ENCODE peak calls at places on chromosomes 1 and 21, in four cellular contexts. T is K562, C is H1, L is HepG2. K is an unnamed sample.

GRCh38 chr21:39867198-39867650 is at the start of gene PCP4:
- DNase-seq in T (peak; percentile 74), C (peak; percentile 78), L (peak; percentile 7), K (no peak)

GRCh38 chr1:153977250-153978240 is at the start of gene JTB:
- DNase-seq in T (peak; percentile 83), C (no peak), L (peak; percentile 83), K (no peak)

GRCh38 chr1:215669806-215670485 is 102.8 kb downstream of the KCTD3 start:
- DNase-seq in T (no peak), C (no peak), L (no peak), K (no peak)

GRCh38 chr1:223429313-223429731 is 36.1 kb downstream of the CCDC185 start:
- DNase-seq in T (no peak), C (no peak), L (no peak), K (no peak)

GRCh38 chr1:237098517-237098916 is 56.5 kb downstream of the RYR2 start:
- DNase-seq in T (no peak), C (no peak), L (no peak), K (no peak)

GRCh38 chr1:70754711-70755110 is 292.9 kb downstream of the PTGER3 start:
- DNase-seq in T (peak; percentile 15), C (no peak), L (no peak), K (no peak)

GRCh38 chr1:41880951-41881885 is 37.5 kb downstream of the HIVEP3 start:
- DNase-seq in T (no peak), C (no peak), L (no peak), K (no peak)

GRCh38 chr1:119799599-119800177 is 11.6 kb downstream of the REG4 start:
- DNase-seq in T (no peak), C (no peak), L (no peak), K (no peak)

GRCh38 chr1:221801773-221802516 is 60.1 kb upstream of the DUSP10 start:
- DNase-seq in T (no peak), C (no peak), L (no peak), K (no peak)

GRCh38 chr1:108533351-108534083 is 26.4 kb upstream of the EEIG2 start:
- DNase-seq in T (peak; percentile 89), C (no peak), L (no peak), K (peak; percentile 40)
- TF ChIP-seq CBX5 in T (no peak), C (no peak), L (no peak), K (no peak)

DNA sequence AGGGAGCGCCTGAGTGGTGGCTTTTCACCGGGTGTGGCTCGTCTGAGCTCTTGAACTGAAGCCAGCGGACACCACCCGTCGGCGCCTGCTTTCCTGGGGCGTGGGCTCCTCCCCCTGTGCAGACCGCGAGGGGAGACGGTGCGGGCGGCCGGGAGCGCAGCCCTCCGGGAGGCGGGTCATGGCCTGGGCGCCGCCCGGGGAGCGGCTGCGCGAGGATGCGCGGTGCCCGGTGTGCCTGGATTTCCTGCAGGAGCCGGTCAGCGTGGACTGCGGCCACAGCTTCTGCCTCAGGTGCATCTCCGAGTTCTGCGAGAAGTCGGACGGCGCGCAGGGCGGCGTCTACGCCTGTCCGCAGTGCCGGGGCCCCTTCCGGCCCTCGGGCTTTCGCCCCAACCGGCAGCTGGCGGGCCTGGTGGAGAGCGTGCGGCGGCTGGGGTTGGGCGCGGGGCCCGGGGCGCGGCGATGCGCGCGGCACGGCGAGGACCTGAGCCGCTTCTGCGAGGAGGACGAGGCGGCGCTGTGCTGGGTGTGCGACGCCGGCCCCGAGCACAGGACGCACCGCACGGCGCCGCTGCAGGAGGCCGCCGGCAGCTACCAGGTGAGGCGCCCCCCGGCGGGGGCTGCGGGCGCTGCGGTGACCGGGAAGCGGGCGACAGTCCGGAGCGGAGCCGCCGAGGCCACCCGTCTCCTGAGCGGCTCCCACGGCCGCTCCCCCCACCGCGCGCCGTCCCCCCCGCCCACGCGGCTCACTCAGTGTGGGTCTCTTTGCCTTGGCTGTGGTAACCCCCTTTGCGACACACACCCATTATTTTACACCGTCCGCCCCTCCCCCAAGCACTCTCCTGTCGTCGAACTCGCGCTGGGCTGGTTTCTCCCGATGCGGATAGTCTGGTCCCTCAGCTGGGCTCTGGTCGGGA is at the start of gene TRIM58:
- DNase-seq in T (peak; percentile 92), C (no peak), L (no peak), K (no peak)
- TF ChIP-seq CBX5 in T (peak; percentile 20), C (no peak), L (no peak), K (no peak)

GRCh38 chr1:113014508-113014907 is 58.5 kb upstream of the LRIG2 start:
- DNase-seq in T (no peak), C (no peak), L (no peak), K (no peak)

GRCh38 chr1:113021430-113022085 is 51.4 kb upstream of the LRIG2 start:
- DNase-seq in T (no peak), C (no peak), L (peak; percentile 74), K (no peak)

GRCh38 chr1:113013823-113014222 is 57.8 kb upstream of the SLC16A1 start:
- DNase-seq in T (no peak), C (no peak), L (no peak), K (no peak)

DNA sequence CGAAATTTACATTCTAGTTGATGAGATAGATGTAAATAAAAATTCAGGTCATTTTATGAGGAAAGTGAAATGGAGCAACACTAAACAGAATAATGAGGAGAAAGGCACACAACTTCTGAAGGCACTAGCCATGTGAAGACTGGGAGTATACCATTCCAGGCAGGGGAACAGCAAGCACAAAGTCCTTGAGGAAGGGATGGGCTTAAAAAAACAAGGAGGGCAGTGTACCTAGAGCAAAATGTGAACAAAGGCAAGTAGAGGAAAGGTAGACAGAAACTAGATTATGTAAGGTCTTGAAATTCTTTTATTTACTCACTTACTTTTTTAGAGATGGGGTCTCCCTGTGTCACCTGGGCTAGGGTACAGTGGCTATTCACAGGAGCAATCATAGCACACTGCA is 54.1 kb upstream of the LRIG2 start:
- DNase-seq in T (no peak), C (no peak), L (peak; percentile 19), K (no peak)
- TF ChIP-seq CBX5 in T (no peak), C (no peak), L (no peak), K (no peak)

DNA sequence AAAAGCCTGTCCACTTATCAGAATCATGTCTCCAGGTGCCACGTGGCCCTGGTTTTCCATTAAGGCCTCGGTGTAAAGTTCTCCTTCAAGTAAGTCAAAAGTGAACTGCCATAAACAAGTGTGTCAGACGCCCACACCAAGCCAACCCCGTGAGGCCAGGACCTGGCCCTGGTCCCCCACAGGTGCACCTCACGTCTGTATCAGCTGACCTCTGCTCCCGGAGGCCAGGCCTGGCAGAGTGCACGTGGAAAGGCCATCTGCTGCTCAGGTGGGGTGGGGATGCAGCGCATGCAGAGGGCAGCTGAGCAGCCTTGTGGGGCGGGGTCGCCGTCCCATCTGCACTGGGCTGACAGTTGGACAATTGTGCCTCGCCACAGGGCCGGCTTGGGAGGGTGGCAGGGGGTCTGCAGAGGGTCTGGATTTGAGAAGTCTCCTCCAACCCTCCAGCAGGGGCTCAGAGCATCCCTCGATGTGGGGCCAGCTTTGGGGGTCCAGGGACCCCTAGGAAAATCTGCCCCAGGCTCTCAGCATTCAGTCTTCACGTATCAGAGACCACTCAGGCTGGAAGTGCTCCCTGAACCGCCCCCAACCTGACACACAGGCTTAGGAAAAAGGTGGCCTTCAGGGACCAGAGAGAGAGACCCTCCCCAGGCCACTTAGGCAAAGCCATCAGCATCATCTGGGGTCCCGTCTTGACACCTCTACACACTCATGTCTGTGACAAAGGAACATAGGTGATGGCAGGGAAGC is 3.0 kb downstream of the SLC19A1 start:
- DNase-seq in T (no peak), C (no peak), L (no peak), K (no peak)
- TF ChIP-seq CBX5 in T (no peak), C (no peak), L (no peak), K (no peak)